ENCODE peak calls at places on chromosome 5, in nine cellular contexts. K is CD8-positive, alpha-beta T cell; A is HEK293T; C is mesenteric fat pad; B is bronchial epithelial cell; V is DMS 273 treated with DMSO at 0.1 percent for 48 hours; E is foreskin fibroblast; H is iPS-NIHi11; Y is G401. Z is an unnamed sample.

GRCh38 chr5:138874241-138874640 is 894 bp downstream of the LRRTM2 start:
- DNase-seq in C (no peak), K (no peak), E (no peak), A (no peak), B (no peak), V (no peak), H (no peak), Y (peak), Z (peak)

GRCh38 chr5:141869514-141869913 is 8.7 kb downstream of the PCDH1 start:
- DNase-seq in A (no peak), B (peak), C (no peak), H (no peak), E (no peak), K (no peak), V (no peak), Y (peak), Z (no peak)

GRCh38 chr5:148697177-148697820 is 43.0 kb upstream of the HTR4 start:
- DNase-seq in B (peak), Y (no peak), A (no peak), V (no peak), K (no peak), C (no peak), E (peak), H (no peak), Z (peak)

GRCh38 chr5:41636605-41637004 is 126.2 kb upstream of the PLCXD3 start:
- DNase-seq in B (peak), Y (peak), C (no peak), E (no peak), K (no peak), H (peak), A (peak), V (no peak), Z (peak)

GRCh38 chr5:76384189-76384588 is 18.9 kb upstream of the IQGAP2 start:
- DNase-seq in C (no peak), V (no peak), K (no peak), E (no peak), Y (peak), H (no peak), A (no peak), B (no peak), Z (no peak)

GRCh38 chr5:135482383-135482933 is 30.3 kb upstream of the TIFAB start:
- DNase-seq in A (no peak), E (no peak), C (peak), V (no peak), B (no peak), K (no peak), H (no peak), Y (no peak), Z (no peak)

GRCh38 chr5:175133185-175133584 is 310.8 kb downstream of the DRD1 start:
- DNase-seq in V (no peak), H (peak), A (no peak), C (no peak), E (no peak), K (no peak), B (no peak), Y (no peak), Z (no peak)

GRCh38 chr5:28499764-28500290 is 1461.4 kb upstream of the CDH9 start:
- DNase-seq in K (no peak), Y (no peak), E (no peak), C (no peak), H (no peak), B (peak), A (no peak), V (no peak), Z (peak)

GRCh38 chr5:180083529-180084060 is 12.0 kb upstream of the RNF130 start:
- DNase-seq in V (no peak), E (no peak), B (no peak), C (peak), A (no peak), K (no peak), H (no peak), Y (no peak), Z (no peak)

Z was measured in fibroblast of lung.